ENCODE peak calls at places on chromosomes 13 and 19, in five cellular contexts. One of them, this sample, is unnamed.

GRCh38 chr19:40214936-40215335 is 3.2 kb downstream of the TTC9B start:
- DNase-seq in AG09319: no peak
- DNase-seq in occipital lobe: no peak
- DNase-seq in stimulated activated CD4-positive, alpha-beta T cell treated with anti-CD3 and anti-CD28 coated beads, Interleukin-1b, Interleukin-23, amount 100 ng/mL, for 48 hours: no peak
- DNase-seq in iPS-NIHi11: no peak
- DNase-seq in this sample: no peak

GRCh38 chr19:11570039-11570462 is 7.4 kb downstream of the ACP5 start:
- DNase-seq in iPS-NIHi11: no peak
- DNase-seq in occipital lobe: no peak
- DNase-seq in stimulated activated CD4-positive, alpha-beta T cell treated with anti-CD3 and anti-CD28 coated beads, Interleukin-1b, Interleukin-23, amount 100 ng/mL, for 48 hours: no peak
- DNase-seq in AG09319: no peak
- DNase-seq in this sample: no peak

GRCh38 chr13:52405369-52405766 is 604 bp downstream of the THSD1 start:
- DNase-seq in AG09319: no peak
- DNase-seq in iPS-NIHi11: peak
- DNase-seq in stimulated activated CD4-positive, alpha-beta T cell treated with anti-CD3 and anti-CD28 coated beads, Interleukin-1b, Interleukin-23, amount 100 ng/mL, for 48 hours: no peak
- DNase-seq in occipital lobe: no peak
- DNase-seq in this sample: no peak

GRCh38 chr19:51724543-51724942 is 752 bp upstream of the HAS1 start:
- DNase-seq in AG09319: no peak
- DNase-seq in iPS-NIHi11: no peak
- DNase-seq in stimulated activated CD4-positive, alpha-beta T cell treated with anti-CD3 and anti-CD28 coated beads, Interleukin-1b, Interleukin-23, amount 100 ng/mL, for 48 hours: no peak
- DNase-seq in occipital lobe: no peak
- DNase-seq in this sample: no peak

GRCh38 chr13:75717525-75717924 is 81.4 kb downstream of the LMO7 start:
- DNase-seq in iPS-NIHi11: no peak
- DNase-seq in occipital lobe: no peak
- DNase-seq in stimulated activated CD4-positive, alpha-beta T cell treated with anti-CD3 and anti-CD28 coated beads, Interleukin-1b, Interleukin-23, amount 100 ng/mL, for 48 hours: no peak
- DNase-seq in AG09319: no peak
- DNase-seq in this sample: no peak

GRCh38 chr19:45250216-45250831 is 747 bp upstream of the MARK4 start:
- DNase-seq in AG09319: no peak
- DNase-seq in occipital lobe: no peak
- DNase-seq in iPS-NIHi11: no peak
- DNase-seq in stimulated activated CD4-positive, alpha-beta T cell treated with anti-CD3 and anti-CD28 coated beads, Interleukin-1b, Interleukin-23, amount 100 ng/mL, for 48 hours: no peak
- DNase-seq in this sample: no peak

GRCh38 chr19:4501005-4501591 is 17.2 kb downstream of the PLIN4 start:
- DNase-seq in iPS-NIHi11: no peak
- DNase-seq in stimulated activated CD4-positive, alpha-beta T cell treated with anti-CD3 and anti-CD28 coated beads, Interleukin-1b, Interleukin-23, amount 100 ng/mL, for 48 hours: no peak
- DNase-seq in occipital lobe: no peak
- DNase-seq in AG09319: no peak
- DNase-seq in this sample: no peak

GRCh38 chr19:42965204-42965603 is 28.2 kb upstream of the PSG7 start:
- DNase-seq in AG09319: no peak
- DNase-seq in stimulated activated CD4-positive, alpha-beta T cell treated with anti-CD3 and anti-CD28 coated beads, Interleukin-1b, Interleukin-23, amount 100 ng/mL, for 48 hours: no peak
- DNase-seq in occipital lobe: no peak
- DNase-seq in iPS-NIHi11: no peak
- DNase-seq in this sample: no peak

GRCh38 chr19:11209892-11210655 is 12.7 kb upstream of the KANK2 start:
- DNase-seq in stimulated activated CD4-positive, alpha-beta T cell treated with anti-CD3 and anti-CD28 coated beads, Interleukin-1b, Interleukin-23, amount 100 ng/mL, for 48 hours: no peak
- DNase-seq in iPS-NIHi11: no peak
- DNase-seq in occipital lobe: no peak
- DNase-seq in AG09319: no peak
- DNase-seq in this sample: no peak

GRCh38 chr19:58305932-58306323 is 751 bp downstream of the ERVK3-1 start:
- DNase-seq in AG09319: no peak
- DNase-seq in stimulated activated CD4-positive, alpha-beta T cell treated with anti-CD3 and anti-CD28 coated beads, Interleukin-1b, Interleukin-23, amount 100 ng/mL, for 48 hours: no peak
- DNase-seq in occipital lobe: no peak
- DNase-seq in iPS-NIHi11: no peak
- DNase-seq in this sample: no peak

GRCh38 chr19:56403261-56403660 is 871 bp upstream of the ZNF583 start:
- DNase-seq in stimulated activated CD4-positive, alpha-beta T cell treated with anti-CD3 and anti-CD28 coated beads, Interleukin-1b, Interleukin-23, amount 100 ng/mL, for 48 hours: peak
- DNase-seq in occipital lobe: no peak
- DNase-seq in AG09319: no peak
- DNase-seq in iPS-NIHi11: no peak
- DNase-seq in this sample: no peak

GRCh38 chr19:35355851-35356460 is 2.3 kb upstream of the FFAR3 start:
- DNase-seq in stimulated activated CD4-positive, alpha-beta T cell treated with anti-CD3 and anti-CD28 coated beads, Interleukin-1b, Interleukin-23, amount 100 ng/mL, for 48 hours: no peak
- DNase-seq in AG09319: no peak
- DNase-seq in occipital lobe: no peak
- DNase-seq in iPS-NIHi11: no peak
- DNase-seq in this sample: no peak

GRCh38 chr13:106295971-106296370 is 239.5 kb downstream of the EFNB2 start:
- DNase-seq in stimulated activated CD4-positive, alpha-beta T cell treated with anti-CD3 and anti-CD28 coated beads, Interleukin-1b, Interleukin-23, amount 100 ng/mL, for 48 hours: no peak
- DNase-seq in occipital lobe: no peak
- DNase-seq in AG09319: no peak
- DNase-seq in iPS-NIHi11: no peak
- DNase-seq in this sample: no peak

GRCh38 chr19:44435441-44435840 is 12.8 kb downstream of the ZNF229 start:
- DNase-seq in iPS-NIHi11: no peak
- DNase-seq in stimulated activated CD4-positive, alpha-beta T cell treated with anti-CD3 and anti-CD28 coated beads, Interleukin-1b, Interleukin-23, amount 100 ng/mL, for 48 hours: no peak
- DNase-seq in occipital lobe: no peak
- DNase-seq in AG09319: no peak
- DNase-seq in this sample: no peak

GRCh38 chr13:114153485-114154080 is 21.2 kb upstream of the RASA3 start:
- DNase-seq in occipital lobe: no peak
- DNase-seq in AG09319: no peak
- DNase-seq in iPS-NIHi11: peak
- DNase-seq in stimulated activated CD4-positive, alpha-beta T cell treated with anti-CD3 and anti-CD28 coated beads, Interleukin-1b, Interleukin-23, amount 100 ng/mL, for 48 hours: no peak
- DNase-seq in this sample: no peak

This sample was measured in anterior cingulate cortex.